ENCODE peak calls at places on chromosome 12, in ten cellular contexts. One of them, this sample, is unnamed.

GRCh38 chr12:39405580-39405979 is 37.3 kb downstream of the KIF21A start:
- ATAC-seq in RWPE2: no peak
- ATAC-seq in lower lobe of right lung: no peak
- ATAC-seq in heart left ventricle: no peak
- ATAC-seq in upper lobe of right lung: no peak
- ATAC-seq in lung: no peak
- ATAC-seq in pancreas: no peak
- ATAC-seq in left lung: no peak
- ATAC-seq in HepG2: no peak
- ATAC-seq in A549: no peak
- ATAC-seq in this sample: no peak

GRCh38 chr12:32755051-32755653 is 545 bp downstream of the YARS2 start:
- ATAC-seq in pancreas: peak
- ATAC-seq in A549: peak
- ATAC-seq in left lung: peak
- ATAC-seq in lung: peak
- ATAC-seq in heart left ventricle: peak
- ATAC-seq in upper lobe of right lung: peak
- ATAC-seq in HepG2: peak
- ATAC-seq in RWPE2: peak
- ATAC-seq in lower lobe of right lung: peak
- ATAC-seq in this sample: peak

GRCh38 chr12:31257784-31258183 is 68.2 kb downstream of the SINHCAF start:
- ATAC-seq in HepG2: no peak
- ATAC-seq in upper lobe of right lung: no peak
- ATAC-seq in lower lobe of right lung: no peak
- ATAC-seq in left lung: no peak
- ATAC-seq in pancreas: no peak
- ATAC-seq in A549: no peak
- ATAC-seq in lung: no peak
- ATAC-seq in RWPE2: no peak
- ATAC-seq in heart left ventricle: no peak
- ATAC-seq in this sample: no peak

GRCh38 chr12:39824505-39825198 is 205.0 kb upstream of the ABCD2 start:
- ATAC-seq in lung: no peak
- ATAC-seq in RWPE2: peak
- ATAC-seq in left lung: peak
- ATAC-seq in HepG2: peak
- ATAC-seq in A549: peak
- ATAC-seq in upper lobe of right lung: peak
- ATAC-seq in pancreas: peak
- ATAC-seq in heart left ventricle: peak
- ATAC-seq in lower lobe of right lung: peak
- ATAC-seq in this sample: peak

GRCh38 chr12:52267699-52268098 is 6.7 kb upstream of the KRT86 start:
- ATAC-seq in left lung: no peak
- ATAC-seq in RWPE2: no peak
- ATAC-seq in upper lobe of right lung: no peak
- ATAC-seq in lower lobe of right lung: no peak
- ATAC-seq in A549: no peak
- ATAC-seq in lung: no peak
- ATAC-seq in pancreas: no peak
- ATAC-seq in heart left ventricle: no peak
- ATAC-seq in HepG2: no peak
- ATAC-seq in this sample: no peak

GRCh38 chr12:51901121-51901812 is 6.0 kb upstream of the ACVRL1 start:
- ATAC-seq in upper lobe of right lung: no peak
- ATAC-seq in heart left ventricle: no peak
- ATAC-seq in RWPE2: no peak
- ATAC-seq in lung: no peak
- ATAC-seq in HepG2: no peak
- ATAC-seq in left lung: no peak
- ATAC-seq in lower lobe of right lung: no peak
- ATAC-seq in pancreas: no peak
- ATAC-seq in A549: no peak
- ATAC-seq in this sample: no peak

GRCh38 chr12:4216542-4216927 is 57.0 kb upstream of the CCND2 start:
- ATAC-seq in A549: no peak
- ATAC-seq in left lung: no peak
- ATAC-seq in lower lobe of right lung: no peak
- ATAC-seq in pancreas: no peak
- ATAC-seq in heart left ventricle: no peak
- ATAC-seq in RWPE2: no peak
- ATAC-seq in HepG2: no peak
- ATAC-seq in lung: no peak
- ATAC-seq in upper lobe of right lung: no peak
- ATAC-seq in this sample: no peak

GRCh38 chr12:45762185-45763110 is 32.9 kb downstream of the ARID2 start:
- ATAC-seq in lung: no peak
- ATAC-seq in left lung: peak
- ATAC-seq in upper lobe of right lung: peak
- ATAC-seq in A549: peak
- ATAC-seq in lower lobe of right lung: peak
- ATAC-seq in HepG2: peak
- ATAC-seq in RWPE2: peak
- ATAC-seq in heart left ventricle: peak
- ATAC-seq in pancreas: peak
- ATAC-seq in this sample: no peak

GRCh38 chr12:120677765-120678473 is 9.0 kb upstream of the MLEC start:
- ATAC-seq in lower lobe of right lung: no peak
- ATAC-seq in upper lobe of right lung: peak
- ATAC-seq in left lung: peak
- ATAC-seq in pancreas: no peak
- ATAC-seq in lung: no peak
- ATAC-seq in A549: peak
- ATAC-seq in heart left ventricle: peak
- ATAC-seq in HepG2: peak
- ATAC-seq in RWPE2: peak
- ATAC-seq in this sample: peak

GRCh38 chr12:12916135-12916956 is 25.0 kb downstream of the GPRC5A start:
- ATAC-seq in HepG2: peak
- ATAC-seq in heart left ventricle: peak
- ATAC-seq in RWPE2: peak
- ATAC-seq in upper lobe of right lung: peak
- ATAC-seq in lung: peak
- ATAC-seq in left lung: peak
- ATAC-seq in pancreas: peak
- ATAC-seq in A549: peak
- ATAC-seq in lower lobe of right lung: peak
- ATAC-seq in this sample: peak

GRCh38 chr12:117518594-117519270 is 157.3 kb upstream of the NOS1 start:
- ATAC-seq in lower lobe of right lung: peak
- ATAC-seq in pancreas: no peak
- ATAC-seq in HepG2: peak
- ATAC-seq in heart left ventricle: peak
- ATAC-seq in RWPE2: peak
- ATAC-seq in A549: peak
- ATAC-seq in left lung: peak
- ATAC-seq in lung: peak
- ATAC-seq in upper lobe of right lung: peak
- ATAC-seq in this sample: no peak

DNA sequence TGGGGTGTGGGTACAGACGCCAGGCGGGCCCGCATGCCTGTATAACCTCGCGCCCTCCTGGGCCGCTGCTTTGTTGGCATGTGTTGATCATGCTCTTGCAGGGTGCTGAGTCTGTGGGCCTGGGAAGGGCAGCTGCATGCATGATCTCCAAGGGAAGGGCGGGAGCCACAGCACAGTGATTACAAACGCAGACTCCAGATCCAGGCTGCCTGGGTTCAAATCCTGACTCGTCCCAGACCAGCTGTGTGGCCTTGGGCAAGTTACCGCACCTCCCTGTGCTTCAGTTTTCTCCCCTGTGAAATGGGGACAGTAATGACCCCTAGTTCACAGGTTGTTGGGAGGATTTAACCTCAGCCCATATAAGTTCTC is 24.0 kb downstream of the ADGRD1 start:
- ATAC-seq in heart left ventricle: no peak
- ATAC-seq in pancreas: no peak
- ATAC-seq in RWPE2: no peak
- ATAC-seq in upper lobe of right lung: no peak
- ATAC-seq in lung: no peak
- ATAC-seq in lower lobe of right lung: peak
- ATAC-seq in HepG2: no peak
- ATAC-seq in left lung: no peak
- ATAC-seq in A549: no peak
- ATAC-seq in this sample: no peak
- H3K27ac ChIP-seq in heart left ventricle: no peak
- H3K27ac ChIP-seq in pancreas: no peak
- H3K27ac ChIP-seq in RWPE2: no peak
- H3K27ac ChIP-seq in upper lobe of right lung: no peak
- H3K27ac ChIP-seq in lung: no peak
- H3K27ac ChIP-seq in lower lobe of right lung: no peak
- H3K27ac ChIP-seq in HepG2: no peak
- H3K27ac ChIP-seq in left lung: no peak
- H3K27ac ChIP-seq in A549: no peak
- H3K27ac ChIP-seq in this sample: no peak

DNA sequence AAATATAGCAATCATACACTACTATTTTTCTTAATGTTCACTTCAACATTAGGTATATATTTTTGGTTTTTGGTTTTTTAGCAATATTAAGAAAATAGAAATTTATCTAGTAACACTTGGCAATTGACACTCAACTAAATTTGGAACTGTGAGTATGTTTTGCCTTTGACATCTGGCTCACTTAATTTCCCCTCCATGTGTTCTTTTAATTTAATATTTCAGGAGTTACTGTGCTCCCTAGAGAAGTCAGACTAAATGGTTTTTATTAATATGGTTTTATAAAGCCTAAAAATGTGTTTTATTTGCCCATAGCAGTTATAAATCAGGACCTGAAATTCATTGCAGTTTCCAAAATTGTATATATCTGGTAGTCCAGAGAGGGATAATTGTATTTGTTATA is 175.3 kb upstream of the AVPR1A start:
- ATAC-seq in upper lobe of right lung: no peak
- ATAC-seq in pancreas: no peak
- ATAC-seq in HepG2: no peak
- ATAC-seq in lower lobe of right lung: no peak
- ATAC-seq in A549: no peak
- ATAC-seq in RWPE2: no peak
- ATAC-seq in heart left ventricle: no peak
- ATAC-seq in lung: no peak
- ATAC-seq in left lung: no peak
- ATAC-seq in this sample: no peak
- TF ChIP-seq CTCF in upper lobe of right lung: no peak
- TF ChIP-seq CTCF in pancreas: no peak
- TF ChIP-seq CTCF in HepG2: no peak
- TF ChIP-seq CTCF in lower lobe of right lung: no peak
- TF ChIP-seq CTCF in A549: no peak
- TF ChIP-seq CTCF in RWPE2: no peak
- TF ChIP-seq CTCF in heart left ventricle: no peak
- TF ChIP-seq CTCF in lung: no peak
- TF ChIP-seq CTCF in left lung: no peak
- TF ChIP-seq CTCF in this sample: no peak

DNA sequence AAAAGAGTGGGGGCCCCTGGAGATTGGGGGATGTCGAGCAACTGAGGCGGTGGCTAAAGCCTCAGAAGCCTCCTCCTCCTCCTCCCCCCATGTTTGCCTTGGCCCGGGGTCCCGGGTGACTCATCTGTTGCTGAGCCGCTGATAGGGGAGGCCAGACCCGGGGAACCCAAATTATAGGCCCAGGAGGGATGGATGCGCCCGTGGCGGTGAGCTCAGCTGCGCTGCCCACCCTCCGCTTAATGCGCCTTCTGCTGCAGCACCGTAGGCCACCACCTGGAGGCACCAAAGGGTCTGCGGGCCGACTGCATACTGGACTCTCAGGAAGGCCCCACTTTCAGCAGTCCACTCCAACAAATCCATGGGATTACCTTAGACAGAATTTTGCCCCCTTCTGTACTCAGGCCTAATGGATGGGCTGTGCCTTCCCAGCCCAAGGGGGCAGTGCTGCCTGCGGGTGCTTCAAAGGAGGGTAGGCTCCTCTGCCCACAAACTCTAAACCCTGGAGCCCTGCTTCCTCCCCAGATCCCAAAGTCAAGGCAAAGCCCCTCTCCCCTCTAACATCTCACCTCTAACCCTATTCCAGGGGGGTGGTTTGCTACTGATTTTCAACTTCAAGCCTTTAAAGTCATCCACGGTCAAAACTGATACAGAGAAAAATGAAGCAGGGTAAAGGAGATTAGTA is 2.6 kb upstream of the WNT10B start:
- ATAC-seq in HepG2: peak
- ATAC-seq in pancreas: peak
- ATAC-seq in RWPE2: no peak
- ATAC-seq in upper lobe of right lung: peak
- ATAC-seq in heart left ventricle: peak
- ATAC-seq in A549: peak
- ATAC-seq in left lung: peak
- ATAC-seq in lung: no peak
- ATAC-seq in lower lobe of right lung: peak
- ATAC-seq in this sample: peak
- H3K27ac ChIP-seq in HepG2: no peak
- H3K27ac ChIP-seq in pancreas: no peak
- H3K27ac ChIP-seq in RWPE2: no peak
- H3K27ac ChIP-seq in upper lobe of right lung: no peak
- H3K27ac ChIP-seq in heart left ventricle: no peak
- H3K27ac ChIP-seq in A549: no peak
- H3K27ac ChIP-seq in left lung: no peak
- H3K27ac ChIP-seq in lung: no peak
- H3K27ac ChIP-seq in lower lobe of right lung: no peak
- H3K27ac ChIP-seq in this sample: peak

GRCh38 chr12:124397399-124397679 is 102.4 kb downstream of the RFLNA start:
- ATAC-seq in upper lobe of right lung: no peak
- ATAC-seq in lung: no peak
- ATAC-seq in HepG2: no peak
- ATAC-seq in RWPE2: no peak
- ATAC-seq in A549: no peak
- ATAC-seq in left lung: no peak
- ATAC-seq in lower lobe of right lung: no peak
- ATAC-seq in heart left ventricle: no peak
- ATAC-seq in pancreas: no peak
- ATAC-seq in this sample: no peak

GRCh38 chr12:124400124-124400523 is 105.2 kb downstream of the RFLNA start:
- ATAC-seq in upper lobe of right lung: no peak
- ATAC-seq in lung: no peak
- ATAC-seq in lower lobe of right lung: no peak
- ATAC-seq in RWPE2: no peak
- ATAC-seq in A549: no peak
- ATAC-seq in left lung: no peak
- ATAC-seq in HepG2: no peak
- ATAC-seq in heart left ventricle: no peak
- ATAC-seq in pancreas: no peak
- ATAC-seq in this sample: no peak

GRCh38 chr12:124397807-124398577 is 103.1 kb downstream of the RFLNA start:
- ATAC-seq in lower lobe of right lung: no peak
- ATAC-seq in left lung: no peak
- ATAC-seq in pancreas: no peak
- ATAC-seq in heart left ventricle: no peak
- ATAC-seq in RWPE2: no peak
- ATAC-seq in HepG2: no peak
- ATAC-seq in A549: no peak
- ATAC-seq in lung: no peak
- ATAC-seq in upper lobe of right lung: no peak
- ATAC-seq in this sample: no peak

GRCh38 chr12:124399622-124400021 is 104.7 kb downstream of the RFLNA start:
- ATAC-seq in RWPE2: no peak
- ATAC-seq in HepG2: peak
- ATAC-seq in lower lobe of right lung: no peak
- ATAC-seq in upper lobe of right lung: no peak
- ATAC-seq in heart left ventricle: no peak
- ATAC-seq in pancreas: no peak
- ATAC-seq in left lung: peak
- ATAC-seq in A549: peak
- ATAC-seq in lung: no peak
- ATAC-seq in this sample: no peak

GRCh38 chr12:124398578-124399227 is 103.8 kb downstream of the RFLNA start:
- ATAC-seq in left lung: no peak
- ATAC-seq in A549: peak
- ATAC-seq in pancreas: no peak
- ATAC-seq in HepG2: peak
- ATAC-seq in heart left ventricle: peak
- ATAC-seq in lung: no peak
- ATAC-seq in upper lobe of right lung: peak
- ATAC-seq in RWPE2: no peak
- ATAC-seq in lower lobe of right lung: peak
- ATAC-seq in this sample: peak
- TF ChIP-seq CTCF in left lung: no peak
- TF ChIP-seq CTCF in A549: peak
- TF ChIP-seq CTCF in pancreas: no peak
- TF ChIP-seq CTCF in HepG2: peak
- TF ChIP-seq CTCF in heart left ventricle: no peak
- TF ChIP-seq CTCF in lung: no peak
- TF ChIP-seq CTCF in upper lobe of right lung: no peak
- TF ChIP-seq CTCF in RWPE2: no peak
- TF ChIP-seq CTCF in lower lobe of right lung: no peak
- TF ChIP-seq CTCF in this sample: peak

This sample was measured in gastroesophageal sphincter.